ENCODE peak calls at places on chromosomes 3 and 15, in four cellular contexts. Y, N, U and L are unnamed samples.

GRCh38 chr3:30263921-30264313 is 342.5 kb upstream of the TGFBR2 start:
- DNase-seq in N (no peak), Y (no peak), U (no peak), L (peak; percentile 6)

GRCh38 chr15:28122038-28122949 is 23.2 kb upstream of the OCA2 start:
- DNase-seq in Y (no peak), U (no peak), N (no peak), L (no peak)

GRCh38 chr3:161171639-161172552 is 49.2 kb upstream of the NMD3 start:
- DNase-seq in N (no peak), U (no peak), Y (no peak), L (no peak)

GRCh38 chr15:48996276-48996675 is 32.6 kb upstream of the SHC4 start:
- DNase-seq in Y (no peak), U (no peak), N (no peak), L (no peak)

GRCh38 chr3:172698650-172699049 is 12.2 kb downstream of the NCEH1 start:
- DNase-seq in Y (no peak), U (no peak), N (no peak), L (no peak)

GRCh38 chr3:31361391-31362273 is 171.1 kb upstream of the STT3B start:
- DNase-seq in N (no peak), U (no peak), Y (no peak), L (no peak)

GRCh38 chr15:93319121-93319814 is 230.3 kb upstream of the RGMA start:
- DNase-seq in Y (no peak), N (no peak), U (no peak), L (no peak)

GRCh38 chr3:65669163-65669875 is 369.4 kb downstream of the MAGI1 start:
- DNase-seq in N (no peak), U (no peak), Y (no peak), L (no peak)

GRCh38 chr3:113952921-113953320 is 5.1 kb downstream of the ZDHHC23 start:
- DNase-seq in Y (no peak), N (no peak), U (no peak), L (no peak)

GRCh38 chr15:46365612-46366011 is 730.8 kb downstream of the SQOR start:
- DNase-seq in U (no peak), N (no peak), Y (no peak), L (no peak)

GRCh38 chr3:169760479-169760878 is 4.4 kb downstream of the TERC start:
- DNase-seq in Y (no peak), U (no peak), N (no peak), L (no peak)

GRCh38 chr3:130470132-130470531 is 46.8 kb upstream of the COL6A6 start:
- DNase-seq in N (no peak), Y (no peak), U (no peak), L (no peak)

GRCh38 chr3:189084620-189085019 is 87.2 kb upstream of the TPRG1 start:
- DNase-seq in N (no peak), U (no peak), Y (no peak), L (no peak)

GRCh38 chr15:81263477-81263876 is 60.5 kb downstream of the STARD5 start:
- DNase-seq in N (no peak), U (no peak), Y (no peak), L (no peak)

GRCh38 chr3:186664506-186664905 is 1.3 kb upstream of the HRG start:
- DNase-seq in Y (no peak), N (no peak), U (no peak), L (no peak)

GRCh38 chr3:194587438-194587931 is 45.7 kb downstream of the TMEM44 start:
- DNase-seq in Y (no peak), N (no peak), U (no peak), L (no peak)

GRCh38 chr3:186754006-186754405 is 29.4 kb upstream of the EIF4A2 start:
- DNase-seq in U (no peak), Y (no peak), N (no peak), L (no peak)

GRCh38 chr15:40582726-40583246 is 11.3 kb upstream of the KNL1 start:
- DNase-seq in N (peak; percentile 52), Y (peak; percentile 51), U (peak; percentile 41), L (no peak)

GRCh38 chr3:64253689-64254088 is 28.4 kb upstream of the PRICKLE2 start:
- DNase-seq in N (no peak), Y (no peak), U (no peak), L (no peak)

DNA sequence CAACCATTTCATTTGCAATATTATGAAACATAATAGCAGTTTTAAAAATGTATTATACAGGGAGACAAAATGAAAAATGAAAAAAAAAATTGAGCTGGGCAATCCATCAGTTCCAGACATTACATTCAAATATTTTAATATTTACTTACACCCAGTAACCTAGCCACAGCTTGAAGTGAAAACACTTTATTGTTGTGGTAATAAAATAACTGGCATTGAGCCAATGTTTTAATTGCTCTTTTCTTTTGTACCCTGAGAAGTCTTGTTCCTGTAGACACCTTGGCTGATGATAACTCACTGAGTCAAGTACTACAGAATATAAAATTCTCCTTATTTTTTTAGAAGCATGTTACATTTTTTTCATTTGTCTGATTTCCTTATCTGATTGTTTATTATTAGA is 180.6 kb downstream of the ROBO1 start:
- DNase-seq in N (no peak), Y (no peak), U (no peak), L (no peak)
- H3K36me3 ChIP-seq in N (no peaks in the 10 kb centered on the region), Y (no peaks in the 10 kb centered on the region), U (no peaks in the 10 kb centered on the region), L (no peaks in the 10 kb centered on the region)

DNA sequence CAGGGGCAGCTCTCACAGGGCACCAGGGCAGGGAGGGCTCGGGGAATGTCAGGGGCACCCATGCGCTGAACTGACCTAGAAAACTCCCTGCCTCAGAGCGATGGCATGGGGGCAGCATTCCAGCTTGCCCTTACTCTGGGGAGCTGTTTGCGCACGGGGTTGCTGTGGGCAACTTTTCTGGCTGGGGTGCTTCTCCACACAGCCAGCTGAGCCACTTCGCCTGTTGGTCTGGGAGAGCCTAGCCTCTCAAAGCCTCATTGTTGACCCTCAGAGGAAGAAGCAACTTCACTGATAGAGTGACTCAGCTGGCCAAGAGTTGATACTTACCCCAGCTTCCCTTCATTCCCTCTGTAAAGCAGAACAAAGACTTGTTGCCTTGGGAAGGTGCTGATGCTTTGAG is 42.6 kb upstream of the MRPS22 start:
- DNase-seq in N (no peak), Y (no peak), U (no peak), L (no peak)
- H3K27ac ChIP-seq in N (no peak overlapping the region), Y (no peak overlapping the region), U (no peak overlapping the region), L (no peak overlapping the region)

GRCh38 chr3:21722768-21723167 is 28.2 kb downstream of the ZNF385D start:
- DNase-seq in Y (no peak), U (no peak), N (no peak), L (no peak)
- H3K9me3 ChIP-seq in Y (no peaks in the 10 kb centered on the region), U (no peaks in the 10 kb centered on the region), N (no peaks in the 10 kb centered on the region), L (peaks cover 19% of the 10 kb centered on the region)

DNA sequence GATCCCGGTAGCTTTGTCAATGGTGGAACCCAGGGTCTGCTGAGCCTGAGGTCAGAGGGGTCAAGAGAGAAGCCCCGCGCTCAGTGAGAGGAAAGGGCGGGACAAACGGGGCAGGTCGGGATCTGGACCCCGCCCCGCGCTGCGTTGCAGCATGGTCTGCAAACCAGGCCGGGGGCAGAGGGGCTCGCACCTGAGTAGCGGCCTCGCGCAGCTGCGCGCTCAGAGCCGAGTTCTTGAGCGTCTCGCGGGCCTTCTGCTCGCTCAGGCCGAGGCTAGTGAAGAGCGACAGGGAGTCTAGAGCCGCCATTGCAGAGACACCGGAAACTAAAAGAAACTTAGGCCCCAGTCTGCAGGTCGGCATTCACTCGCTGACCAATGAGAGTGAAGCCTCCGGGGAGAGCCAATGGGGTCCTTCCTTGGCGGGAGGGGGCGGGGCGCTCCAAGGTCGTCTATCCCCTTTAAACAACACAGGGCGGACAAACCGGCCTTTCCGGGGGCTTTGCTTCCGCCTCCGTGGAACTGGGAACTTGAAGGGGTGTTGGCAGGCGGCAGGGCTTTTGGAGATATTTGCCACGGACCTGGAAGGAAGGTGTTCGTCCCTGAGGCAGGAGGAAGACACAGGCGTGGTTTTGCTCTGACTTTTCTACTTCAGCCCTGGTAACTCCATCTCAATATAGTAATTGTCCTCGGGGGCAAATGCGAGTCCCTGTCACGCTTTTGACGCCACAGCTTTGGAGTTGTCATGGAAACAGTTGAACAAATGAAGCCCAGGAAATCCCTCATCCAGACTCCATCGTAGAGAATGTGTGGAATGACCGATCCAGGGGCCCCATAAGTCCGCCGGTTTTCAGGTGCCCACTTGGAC is at the start of gene QARS1:
- DNase-seq in Y (peak; percentile 91), N (peak; percentile 91), U (peak; percentile 90), L (peak; percentile 86)
- H3K36me3 ChIP-seq in Y (peaks cover 32% of the 10 kb centered on the region), N (peaks cover 49% of the 10 kb centered on the region), U (peaks cover 19% of the 10 kb centered on the region), L (peaks cover 33% of the 10 kb centered on the region)

GRCh38 chr3:14432996-14433572 is 30.7 kb downstream of the SLC6A6 start:
- DNase-seq in N (no peak), Y (no peak), U (no peak), L (no peak)

GRCh38 chr3:14434105-14434504 is 31.7 kb downstream of the SLC6A6 start:
- DNase-seq in Y (no peak), U (no peak), N (no peak), L (peak; percentile 13)

GRCh38 chr3:14435175-14436011 is 33.0 kb downstream of the SLC6A6 start:
- DNase-seq in N (no peak), U (no peak), Y (no peak), L (no peak)

GRCh38 chr3:14436954-14437281 is 34.5 kb downstream of the SLC6A6 start:
- DNase-seq in U (no peak), N (no peak), Y (no peak), L (no peak)

DNA sequence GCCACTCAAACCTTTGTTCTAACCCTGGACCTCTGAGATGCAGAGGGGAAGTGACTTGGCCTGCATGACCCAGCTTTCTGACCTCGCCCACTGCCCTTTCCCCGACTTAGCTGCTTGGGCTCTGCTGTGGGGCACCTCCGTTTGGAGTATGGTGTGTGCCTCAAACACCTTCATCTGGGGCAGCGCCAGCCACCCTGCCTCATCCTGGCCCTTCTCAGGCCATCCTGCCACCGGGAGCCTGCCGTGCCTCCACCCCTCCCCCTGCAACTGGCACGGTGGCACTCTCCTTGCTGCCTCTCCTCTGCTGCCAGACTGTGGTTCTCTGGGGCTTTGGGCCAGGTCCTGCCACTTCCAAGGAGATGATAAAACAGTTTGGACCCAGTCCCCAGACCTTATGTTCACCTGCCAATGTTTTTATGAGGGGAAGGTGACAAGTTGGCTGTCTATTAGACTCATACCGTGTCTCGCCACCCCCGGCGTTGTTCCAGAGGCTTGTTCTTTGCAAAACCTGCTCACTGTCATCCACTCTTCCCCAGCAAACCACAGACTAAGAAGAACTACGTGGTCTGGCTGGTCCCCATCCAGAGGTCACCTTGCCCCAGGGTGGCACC is 32.2 kb downstream of the SLC6A6 start:
- DNase-seq in Y (no peak), U (no peak), N (no peak), L (no peak)
- H3K27ac ChIP-seq in Y (no peak overlapping the region), U (peak overlapping the region; percentile 35), N (no peak overlapping the region), L (peak overlapping the region; percentile 98)

GRCh38 chr15:25092661-25093060 is 137.9 kb downstream of the SNRPN start:
- DNase-seq in N (no peak), Y (no peak), U (no peak), L (no peak)
- H3K9me3 ChIP-seq in N (no peaks in the 10 kb centered on the region), Y (no peaks in the 10 kb centered on the region), U (no peaks in the 10 kb centered on the region), L (peaks cover 75% of the 10 kb centered on the region)

DNA sequence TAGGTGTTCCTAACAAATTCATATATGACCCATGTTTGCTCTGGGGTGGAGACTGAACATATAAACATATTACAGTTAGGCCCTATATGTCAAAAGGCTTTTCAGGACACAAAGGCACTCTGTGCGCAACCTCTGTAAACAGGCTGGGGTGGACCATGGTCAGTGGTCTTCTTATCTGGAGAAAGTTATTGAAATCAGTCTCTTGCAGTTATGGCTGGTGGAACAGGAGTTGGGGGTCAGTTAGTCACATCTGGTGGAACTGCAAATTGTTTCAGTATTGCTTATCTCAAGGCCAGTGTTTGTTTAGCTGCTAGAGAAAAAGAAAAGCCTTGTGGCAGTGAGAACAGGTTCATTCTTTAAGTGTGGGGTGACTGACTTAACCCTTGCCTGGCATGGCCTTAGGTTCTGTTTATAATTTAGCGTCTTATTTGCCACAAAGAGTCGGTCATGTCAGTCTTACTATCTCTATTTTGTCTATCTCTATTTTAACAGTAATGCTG is 5.9 kb upstream of the GP9 start:
- DNase-seq in N (no peak), Y (peak; percentile 49), U (peak; percentile 43), L (no peak)
- H3K36me3 ChIP-seq in N (no peaks in the 10 kb centered on the region), Y (no peaks in the 10 kb centered on the region), U (no peaks in the 10 kb centered on the region), L (no peaks in the 10 kb centered on the region)